ENCODE peak calls at places on chromosome 1, in four cellular contexts. G is heart right ventricle, C is tibial nerve, F is fibroblast of the aortic adventitia. W is an unnamed sample.

GRCh38 chr1:156532374-156532773 is 31.8 kb upstream of the MEF2D start:
- DNase-seq in C (no peak), F (no peak), G (no peak), W (no peak)

GRCh38 chr1:23980725-23981063 is 567 bp upstream of the SRSF10 start:
- DNase-seq in G (no peak), C (no peak), F (peak; percentile 22), W (peak; percentile 30)

GRCh38 chr1:228341450-228341813 is 65.2 kb downstream of the TRIM11 start:
- DNase-seq in C (peak; percentile 9), F (no peak), G (peak; percentile 7), W (peak; percentile 1)

GRCh38 chr1:8555582-8555981 is 237.7 kb downstream of the SLC45A1 start:
- DNase-seq in C (no peak), F (no peak), G (no peak), W (no peak)

GRCh38 chr1:222711319-222712252 is 705 bp downstream of the AIDA start:
- DNase-seq in C (peak; percentile 30), F (peak; percentile 59), G (peak; percentile 40), W (peak; percentile 50)

GRCh38 chr1:160830321-160831153 is 32.1 kb downstream of the CD244 start:
- DNase-seq in C (no peak), F (peak; percentile 28), G (peak; percentile 39), W (peak; percentile 84)

GRCh38 chr1:158147396-158148353 is 33.0 kb upstream of the CD1D start:
- DNase-seq in C (no peak), G (no peak), F (no peak), W (no peak)

GRCh38 chr1:71834570-71835441 is 447.5 kb downstream of the NEGR1 start:
- DNase-seq in G (peak; percentile 14), C (no peak), F (peak; percentile 42), W (no peak)

GRCh38 chr1:160095382-160096105 is 2.9 kb downstream of the IGSF8 start:
- DNase-seq in C (no peak), G (no peak), F (no peak), W (no peak)

DNA sequence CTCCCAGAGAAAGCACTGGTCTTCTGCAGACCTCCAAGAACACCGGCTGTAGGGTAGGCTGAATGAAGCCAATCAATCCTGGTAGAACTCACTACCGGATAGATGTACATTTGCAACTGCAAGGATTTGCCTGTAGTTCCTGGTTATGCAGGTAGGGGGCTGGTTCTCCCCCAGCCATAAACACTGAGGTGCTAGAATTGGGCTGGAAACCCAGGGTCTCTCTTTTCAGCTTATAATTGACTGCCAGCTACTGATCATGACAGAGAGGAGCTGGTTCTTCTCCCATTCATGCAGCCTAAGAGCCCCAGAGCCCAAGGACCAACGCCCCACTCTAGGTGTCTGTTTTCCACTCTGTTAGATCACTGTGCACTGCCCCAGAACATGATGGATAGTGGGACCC is 21.5 kb upstream of the MTARC2 start:
- DNase-seq in F (no peak), G (no peak), C (no peak), W (no peak)
- TF ChIP-seq CTCF in F (peak; percentile 35), G (peak; percentile 12), C (no peak), W (peak; percentile 21)

DNA sequence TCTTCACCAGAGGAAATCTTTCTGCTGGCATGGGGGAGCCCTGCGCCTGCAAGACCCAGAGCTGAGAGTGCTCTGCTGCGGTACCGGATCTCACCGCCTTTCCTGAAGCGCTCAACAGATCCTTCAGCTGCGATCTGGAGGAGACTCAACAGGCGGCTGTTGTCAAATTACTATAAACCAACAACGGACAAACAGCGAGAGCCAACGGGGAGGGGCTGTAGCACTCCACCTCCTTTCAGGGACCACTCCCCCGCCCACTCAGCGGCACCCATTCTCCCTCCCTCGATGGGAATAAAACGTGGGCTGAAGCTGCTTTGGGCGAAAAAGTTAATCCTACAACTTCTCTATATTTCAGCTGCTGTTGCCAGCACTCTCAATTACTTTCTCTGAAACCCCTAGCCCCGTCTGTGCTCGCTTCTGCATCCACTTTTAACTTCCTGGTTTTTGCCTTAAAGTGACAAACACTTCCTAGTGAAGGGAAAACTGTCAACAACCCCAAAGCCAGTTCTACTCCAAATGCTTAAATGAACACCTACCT is at the start of gene FMO5:
- DNase-seq in F (peak; percentile 64), C (peak; percentile 39), G (peak; percentile 62), W (peak; percentile 49)
- TF ChIP-seq CTCF in F (peak; percentile 50), C (peak; percentile 17), G (no peak), W (no peak)

GRCh38 chr1:54099211-54099610 is 45.8 kb downstream of the TCEANC2 start:
- DNase-seq in C (no peak), F (no peak), G (no peak), W (no peak)
- TF ChIP-seq CTCF in C (no peak), F (no peak), G (no peak), W (no peak)

GRCh38 chr1:119587328-119587727 is 60.7 kb downstream of the ZNF697 start:
- DNase-seq in G (no peak), C (no peak), F (no peak), W (no peak)

DNA sequence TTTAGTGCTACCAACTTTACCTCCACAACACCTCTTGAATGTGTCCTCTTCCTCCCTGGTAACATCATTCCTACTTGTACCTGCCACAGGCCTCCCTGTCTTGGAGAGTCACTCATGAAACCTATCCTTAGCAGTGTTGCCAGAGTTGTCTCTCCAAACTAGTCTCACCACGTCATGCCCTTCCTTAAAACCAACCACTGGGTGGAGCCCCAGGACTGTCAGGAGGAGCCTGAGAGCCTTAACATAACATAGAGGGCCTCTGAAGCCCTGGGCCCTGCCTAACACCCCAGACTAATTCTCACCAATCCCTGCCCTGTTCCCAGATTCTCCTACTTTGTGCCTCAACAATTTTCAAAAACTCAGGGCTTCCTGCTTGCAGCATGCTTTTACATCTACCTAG is 65.3 kb downstream of the ZNF697 start:
- DNase-seq in G (peak; percentile 27), F (peak; percentile 66), C (peak; percentile 35), W (peak; percentile 49)
- TF ChIP-seq CTCF in G (peak; percentile 52), F (peak; percentile 61), C (peak; percentile 20), W (peak; percentile 50)

GRCh38 chr1:17598251-17598650 is 58.8 kb downstream of the ARHGEF10L start:
- DNase-seq in C (no peak), F (no peak), G (no peak), W (no peak)

GRCh38 chr1:17603091-17603841 is 63.8 kb downstream of the ARHGEF10L start:
- DNase-seq in C (no peak), F (no peak), G (no peak), W (peak; percentile 65)

GRCh38 chr1:17600313-17600712 is 60.8 kb downstream of the ARHGEF10L start:
- DNase-seq in G (no peak), C (no peak), F (no peak), W (no peak)

GRCh38 chr1:17599301-17600300 is 60.1 kb downstream of the ARHGEF10L start:
- DNase-seq in G (no peak), C (no peak), F (no peak), W (no peak)

GRCh38 chr1:17601643-17602382 is 62.3 kb downstream of the ARHGEF10L start:
- DNase-seq in G (no peak), C (no peak), F (no peak), W (no peak)
- TF ChIP-seq CTCF in G (no peak), C (no peak), F (no peak), W (no peak)

DNA sequence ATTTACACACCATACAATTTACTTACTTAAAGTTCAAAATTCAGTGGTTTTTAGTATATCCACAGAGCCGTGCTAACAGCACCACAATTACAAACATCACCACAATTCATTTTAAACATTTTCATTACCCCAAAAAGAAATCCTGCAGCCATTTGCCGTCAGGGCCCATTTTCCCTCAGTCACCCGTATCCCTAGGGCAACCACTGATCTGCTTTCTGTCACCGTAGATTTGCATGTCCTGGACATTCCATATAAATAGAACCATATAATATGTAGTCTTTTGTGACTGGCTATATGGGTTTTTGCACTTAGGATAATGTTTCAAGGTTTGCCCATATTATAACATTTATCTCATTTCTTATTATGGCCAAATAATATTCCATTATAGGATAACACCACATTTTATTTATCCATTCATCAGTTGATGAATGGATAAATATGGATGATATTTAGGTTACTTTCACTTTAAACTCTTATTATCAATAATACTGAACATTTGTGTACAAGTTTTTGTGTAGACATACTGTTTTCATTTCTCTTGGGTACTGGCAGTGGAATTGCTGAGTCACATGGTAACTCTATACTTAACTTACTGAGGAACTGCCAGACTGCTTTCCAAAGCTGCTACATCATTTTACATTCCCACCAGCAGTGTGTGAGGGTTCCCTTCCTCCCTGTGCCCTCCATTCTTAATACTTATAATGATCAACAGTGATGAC is 68.9 kb downstream of the ST3GAL3 start:
- DNase-seq in F (peak; percentile 78), G (no peak), C (no peak), W (no peak)
- TF ChIP-seq CTCF in F (no peak), G (no peak), C (no peak), W (no peak)

GRCh38 chr1:21216835-21217811 is 40.4 kb upstream of the EIF4G3 start:
- DNase-seq in C (peak; percentile 33), F (peak; percentile 53), G (peak; percentile 39), W (peak; percentile 67)

GRCh38 chr1:21212126-21212525 is 35.4 kb upstream of the EIF4G3 start:
- DNase-seq in F (peak; percentile 22), C (no peak), G (no peak), W (no peak)

GRCh38 chr1:21220815-21221214 is 44.1 kb upstream of the EIF4G3 start:
- DNase-seq in G (no peak), C (no peak), F (peak; percentile 28), W (no peak)

GRCh38 chr1:21219674-21220073 is 43.0 kb upstream of the EIF4G3 start:
- DNase-seq in C (no peak), F (no peak), G (no peak), W (no peak)

GRCh38 chr1:21217812-21218596 is 41.3 kb upstream of the EIF4G3 start:
- DNase-seq in F (peak; percentile 9), C (no peak), G (peak; percentile 38), W (peak; percentile 68)
- TF ChIP-seq CTCF in F (peak; percentile 45), C (no peak), G (peak; percentile 27), W (peak; percentile 42)

W was measured in nephron progenitor cell.